ENCODE peak calls at places on chromosomes 13 and 19, in seven cellular contexts. W, X, U, Z, T, V and Q are unnamed samples.

GRCh38 chr19:43820098-43820860 is 6.8 kb upstream of the ZNF283 start:
- DNase-seq in W (peak; percentile 42), X (no peak), U (no peak), Z (peak; percentile 44), T (no peak), V (peak; percentile 57), Q (peak; percentile 47)

GRCh38 chr19:53424968-53425597 is 6.7 kb upstream of the ZNF761 start:
- DNase-seq in W (peak; percentile 65), X (peak; percentile 88), U (peak; percentile 67), Z (peak; percentile 39), T (peak; percentile 50), V (peak; percentile 87), Q (peak; percentile 73)

GRCh38 chr19:1166872-1167573 is 7.0 kb downstream of the SBNO2 start:
- DNase-seq in W (no peak), X (no peak), U (no peak), Z (no peak), T (no peak), V (no peak), Q (peak; percentile 92)

GRCh38 chr19:294341-294818 is 3.2 kb upstream of the PLPP2 start:
- DNase-seq in W (peak; percentile 8), X (peak; percentile 69), U (no peak), Z (no peak), T (peak; percentile 18), V (peak; percentile 52), Q (no peak)

GRCh38 chr19:33414667-33415605 is 41.4 kb downstream of the CEBPG start:
- DNase-seq in W (no peak), X (no peak), U (no peak), Z (no peak), T (no peak), V (no peak), Q (no peak)

GRCh38 chr19:28633223-28634030 is 579.5 kb downstream of the UQCRFS1 start:
- DNase-seq in W (peak; percentile 1), X (peak; percentile 84), U (peak; percentile 63), Z (peak; percentile 39), T (peak; percentile 13), V (peak; percentile 81), Q (peak; percentile 71)

GRCh38 chr13:110097013-110097412 is 209.9 kb downstream of the COL4A1 start:
- DNase-seq in W (peak; percentile 49), X (no peak), U (no peak), Z (no peak), T (no peak), V (no peak), Q (peak; percentile 47)

GRCh38 chr13:98448642-98448928 is 128.3 kb downstream of the STK24 start:
- DNase-seq in W (no peak), X (no peak), U (no peak), Z (no peak), T (no peak), V (no peak), Q (no peak)

GRCh38 chr19:28424662-28425430 is 788.1 kb downstream of the UQCRFS1 start:
- DNase-seq in W (no peak), X (peak; percentile 59), U (no peak), Z (no peak), T (no peak), V (no peak), Q (no peak)

GRCh38 chr13:112859817-112860190 is 109.2 kb upstream of the MCF2L start:
- DNase-seq in W (peak; percentile 82), X (peak; percentile 10), U (no peak), Z (no peak), T (peak; percentile 29), V (no peak), Q (no peak)

GRCh38 chr19:52941941-52942370 is 18.7 kb upstream of the ZNF888 start:
- DNase-seq in W (peak; percentile 20), X (peak; percentile 63), U (no peak), Z (no peak), T (peak; percentile 50), V (peak; percentile 46), Q (peak; percentile 25)

GRCh38 chr19:35269425-35270117 is 809 bp downstream of the USF2 start:
- DNase-seq in W (peak; percentile 75), X (peak; percentile 93), U (peak; percentile 76), Z (no peak), T (peak; percentile 74), V (peak; percentile 93), Q (peak; percentile 94)

GRCh38 chr19:1622541-1622940 is 17.3 kb upstream of the UQCR11 start:
- DNase-seq in W (no peak), X (no peak), U (no peak), Z (no peak), T (no peak), V (no peak), Q (no peak)

GRCh38 chr19:16869331-16869972 is 19.3 kb upstream of the F2RL3 start:
- DNase-seq in W (no peak), X (no peak), U (no peak), Z (no peak), T (no peak), V (no peak), Q (no peak)

GRCh38 chr13:36966404-36966803 is 32.7 kb downstream of the ALG5 start:
- DNase-seq in W (no peak), X (no peak), U (no peak), Z (no peak), T (no peak), V (no peak), Q (no peak)

DNA sequence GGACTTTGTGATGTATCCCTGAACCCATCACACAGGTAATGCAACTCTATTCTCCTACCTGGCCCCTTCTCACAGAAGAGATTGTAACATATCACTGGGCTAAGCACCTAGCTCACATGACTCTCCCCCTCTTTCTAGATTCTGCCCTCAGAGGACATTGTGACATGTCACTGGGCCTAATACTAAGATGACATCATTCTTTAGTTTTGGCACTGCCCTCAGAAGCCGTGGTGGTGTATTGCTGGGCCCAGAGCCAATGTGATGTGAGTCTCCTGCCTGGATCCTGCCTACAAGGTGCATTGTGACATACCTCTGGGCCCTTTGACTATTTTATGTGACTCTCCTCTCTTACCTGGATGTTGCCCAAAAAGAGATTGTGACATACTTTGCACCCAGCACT is 21.4 kb upstream of the ZNF730 start:
- DNase-seq in W (no peak), X (no peak), U (no peak), Z (no peak), T (no peak), V (no peak), Q (no peak)
- H2AK5ac ChIP-seq in W (no peak overlapping the region), X (no peak overlapping the region), U (no peak overlapping the region), Z (no peak overlapping the region), T (no peak overlapping the region), V (no peak overlapping the region), Q (no peak overlapping the region)

GRCh38 chr13:106804996-106805395 is 237.1 kb upstream of the ARGLU1 start:
- DNase-seq in W (no peak), X (no peak), U (no peak), Z (no peak), T (no peak), V (no peak), Q (no peak)
- H4K8ac ChIP-seq in W (no peak overlapping the region), X (no peak overlapping the region), U (no peak overlapping the region), Z (no peak overlapping the region), T (no peak overlapping the region), V (no peak overlapping the region), Q (no peak overlapping the region)

DNA sequence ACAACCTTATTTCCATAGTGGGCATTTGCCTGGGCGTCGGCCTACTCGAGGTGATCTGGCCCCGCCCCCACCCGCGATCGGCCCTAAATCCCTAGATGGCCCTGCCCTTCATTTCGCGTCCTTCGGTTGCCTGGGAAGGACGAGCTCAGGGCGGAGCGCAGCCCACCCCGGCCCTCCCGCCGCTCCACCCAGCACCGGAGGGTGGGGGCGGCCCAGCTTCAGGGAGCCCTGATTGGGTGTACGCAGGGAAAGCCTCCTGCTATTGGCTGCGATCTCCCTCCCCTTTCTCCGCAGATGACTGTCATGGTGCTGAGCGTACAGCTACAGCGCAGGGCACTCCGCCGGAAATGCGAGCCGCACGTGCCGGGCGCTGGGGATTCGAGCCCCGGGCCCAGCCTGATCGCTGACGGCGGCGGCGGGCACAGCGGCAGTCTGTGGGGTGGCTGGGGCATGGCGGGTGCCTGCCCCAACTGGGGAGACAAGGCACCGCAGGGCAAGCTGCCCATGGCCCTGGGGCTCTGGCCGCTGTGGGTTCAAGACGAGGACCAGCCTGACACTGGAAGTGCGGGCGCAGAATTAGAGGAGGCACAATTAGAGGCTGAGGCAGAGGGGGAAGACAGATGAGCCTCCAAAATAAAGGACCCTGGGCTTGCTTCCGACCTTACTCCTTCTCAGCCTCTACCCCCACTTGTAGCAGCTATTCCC is 4.3 kb downstream of the CD37 start:
- DNase-seq in W (peak; percentile 50), X (peak; percentile 98), U (peak; percentile 89), Z (peak; percentile 92), T (peak; percentile 70), V (peak; percentile 98), Q (peak; percentile 74)
- H2AK5ac ChIP-seq in W (no peak overlapping the region), X (no peak overlapping the region), U (peak overlapping the region; percentile 68), Z (no peak overlapping the region), T (no peak overlapping the region), V (no peak overlapping the region), Q (no peak overlapping the region)

DNA sequence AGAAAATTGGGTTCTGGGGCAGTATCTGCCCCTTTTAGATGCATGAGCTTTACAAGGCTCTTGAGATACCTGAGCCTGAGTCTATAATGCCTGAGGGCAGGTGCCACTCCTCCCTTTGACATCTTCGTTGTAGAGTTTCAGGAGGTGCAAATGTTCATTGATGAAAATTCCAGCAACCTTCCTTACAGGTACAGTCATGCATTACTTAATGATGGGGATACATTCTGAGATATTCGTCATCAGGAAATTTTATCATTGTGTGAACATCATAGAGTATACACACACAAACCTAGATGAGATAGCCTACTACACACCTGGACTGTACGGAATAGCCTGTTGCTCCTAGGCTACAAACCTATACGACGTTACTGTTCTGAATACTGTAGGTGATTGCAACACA is 310.0 kb downstream of the SHISA2 start:
- DNase-seq in W (no peak), X (no peak), U (no peak), Z (no peak), T (no peak), V (no peak), Q (no peak)
- H4K8ac ChIP-seq in W (no peak overlapping the region), X (no peak overlapping the region), U (no peak overlapping the region), Z (no peak overlapping the region), T (no peak overlapping the region), V (no peak overlapping the region), Q (no peak overlapping the region)

DNA sequence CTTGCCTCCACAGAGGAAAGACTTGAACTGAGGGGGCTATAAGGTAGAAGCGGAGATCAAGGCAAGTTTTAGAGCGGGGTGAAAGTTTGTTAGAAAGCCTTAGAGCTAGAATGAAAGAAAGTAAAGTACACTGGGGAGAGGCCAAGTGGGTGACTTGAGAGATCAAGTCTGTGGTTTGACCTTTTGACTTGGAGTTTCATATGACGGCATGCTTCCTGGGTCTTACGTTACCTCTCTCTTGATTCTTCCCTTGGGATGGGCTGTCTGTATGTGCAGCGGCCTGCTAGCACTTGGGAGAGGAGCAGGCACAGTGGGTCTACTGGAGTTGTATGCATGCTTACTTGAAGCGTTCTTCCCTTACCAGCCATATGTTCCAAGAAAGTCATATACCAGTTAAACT is 1768.5 kb downstream of the PCDH9 start:
- DNase-seq in W (peak; percentile 83), X (peak; percentile 6), U (no peak), Z (no peak), T (peak; percentile 83), V (no peak), Q (no peak)
- H2AK5ac ChIP-seq in W (no peak overlapping the region), X (no peak overlapping the region), U (no peak overlapping the region), Z (peak overlapping the region; percentile 53), T (no peak overlapping the region), V (no peak overlapping the region), Q (no peak overlapping the region)

GRCh38 chr19:13100871-13101589 is 1.6 kb downstream of the LYL1 start:
- DNase-seq in W (no peak), X (peak; percentile 49), U (no peak), Z (no peak), T (no peak), V (no peak), Q (no peak)
- H4K8ac ChIP-seq in W (no peak overlapping the region), X (no peak overlapping the region), U (no peak overlapping the region), Z (peak overlapping the region; percentile 6), T (no peak overlapping the region), V (no peak overlapping the region), Q (no peak overlapping the region)